ENCODE peak calls at places on chromosomes 2 and 18, in nine cellular contexts. One of them, this sample, is unnamed. For H3K36me3, the result is how much of the 10 kb centered on the place peaks cover.

GRCh38 chr2:64837116-64837704 is 152.0 kb upstream of the SLC1A4 start:
- DNase-seq in adrenal gland: peak
- DNase-seq in tibial nerve: no peak
- DNase-seq in suprapubic skin: no peak
- DNase-seq in HepG2: no peak
- DNase-seq in heart left ventricle: no peak
- DNase-seq in HCT116: peak
- DNase-seq in ovary: peak
- DNase-seq in sigmoid colon: no peak
- DNase-seq in this sample: no peak

GRCh38 chr2:64114063-64114911 is 29.9 kb downstream of the PELI1 start:
- DNase-seq in adrenal gland: no peak
- DNase-seq in tibial nerve: no peak
- DNase-seq in suprapubic skin: no peak
- DNase-seq in HepG2: no peak
- DNase-seq in heart left ventricle: no peak
- DNase-seq in HCT116: no peak
- DNase-seq in ovary: no peak
- DNase-seq in sigmoid colon: no peak
- DNase-seq in this sample: no peak

GRCh38 chr18:58125183-58125582 is 81.2 kb downstream of the NEDD4L start:
- DNase-seq in adrenal gland: no peak
- DNase-seq in tibial nerve: no peak
- DNase-seq in suprapubic skin: no peak
- DNase-seq in HepG2: no peak
- DNase-seq in heart left ventricle: no peak
- DNase-seq in HCT116: no peak
- DNase-seq in ovary: no peak
- DNase-seq in sigmoid colon: no peak
- DNase-seq in this sample: no peak

GRCh38 chr2:43718530-43719124 is 42.4 kb upstream of the C1GALT1C1L start:
- DNase-seq in adrenal gland: no peak
- DNase-seq in tibial nerve: no peak
- DNase-seq in suprapubic skin: no peak
- DNase-seq in HepG2: no peak
- DNase-seq in heart left ventricle: no peak
- DNase-seq in HCT116: no peak
- DNase-seq in ovary: no peak
- DNase-seq in sigmoid colon: no peak
- DNase-seq in this sample: no peak

GRCh38 chr2:3451926-3452671 is 67.2 kb downstream of the ADI1 start:
- DNase-seq in adrenal gland: no peak
- DNase-seq in tibial nerve: no peak
- DNase-seq in suprapubic skin: peak
- DNase-seq in HepG2: no peak
- DNase-seq in heart left ventricle: no peak
- DNase-seq in HCT116: no peak
- DNase-seq in ovary: no peak
- DNase-seq in sigmoid colon: no peak
- DNase-seq in this sample: no peak

GRCh38 chr18:22667616-22668422 is 250.1 kb upstream of the CTAGE1 start:
- DNase-seq in adrenal gland: no peak
- DNase-seq in tibial nerve: no peak
- DNase-seq in suprapubic skin: no peak
- DNase-seq in HepG2: no peak
- DNase-seq in heart left ventricle: no peak
- DNase-seq in HCT116: peak
- DNase-seq in ovary: no peak
- DNase-seq in sigmoid colon: no peak
- DNase-seq in this sample: no peak

GRCh38 chr2:41836944-41837343 is 210.9 kb upstream of the PKDCC start:
- DNase-seq in adrenal gland: no peak
- DNase-seq in tibial nerve: no peak
- DNase-seq in suprapubic skin: no peak
- DNase-seq in HepG2: no peak
- DNase-seq in heart left ventricle: peak
- DNase-seq in HCT116: peak
- DNase-seq in ovary: no peak
- DNase-seq in sigmoid colon: no peak
- DNase-seq in this sample: no peak

GRCh38 chr2:32835148-32835547 is 111.6 kb upstream of the LTBP1 start:
- DNase-seq in adrenal gland: no peak
- DNase-seq in tibial nerve: no peak
- DNase-seq in suprapubic skin: no peak
- DNase-seq in HepG2: no peak
- DNase-seq in heart left ventricle: no peak
- DNase-seq in HCT116: no peak
- DNase-seq in ovary: no peak
- DNase-seq in sigmoid colon: no peak
- DNase-seq in this sample: no peak

GRCh38 chr2:177625744-177626655 is 233.4 kb downstream of the AGPS start:
- DNase-seq in adrenal gland: no peak
- DNase-seq in tibial nerve: no peak
- DNase-seq in suprapubic skin: no peak
- DNase-seq in HepG2: no peak
- DNase-seq in heart left ventricle: no peak
- DNase-seq in HCT116: no peak
- DNase-seq in ovary: no peak
- DNase-seq in sigmoid colon: no peak
- DNase-seq in this sample: no peak

GRCh38 chr2:12109363-12110017 is 363.1 kb downstream of the LPIN1 start:
- DNase-seq in adrenal gland: no peak
- DNase-seq in tibial nerve: no peak
- DNase-seq in suprapubic skin: no peak
- DNase-seq in HepG2: peak
- DNase-seq in heart left ventricle: no peak
- DNase-seq in HCT116: no peak
- DNase-seq in ovary: no peak
- DNase-seq in sigmoid colon: no peak
- DNase-seq in this sample: no peak

GRCh38 chr2:68238955-68239822 is 13.1 kb downstream of the PPP3R1 start:
- DNase-seq in adrenal gland: no peak
- DNase-seq in tibial nerve: no peak
- DNase-seq in suprapubic skin: no peak
- DNase-seq in HepG2: no peak
- DNase-seq in heart left ventricle: no peak
- DNase-seq in HCT116: no peak
- DNase-seq in ovary: no peak
- DNase-seq in sigmoid colon: no peak
- DNase-seq in this sample: no peak

GRCh38 chr2:108949316-108950299 is 39.4 kb downstream of the EDAR start:
- DNase-seq in adrenal gland: no peak
- DNase-seq in tibial nerve: no peak
- DNase-seq in suprapubic skin: no peak
- DNase-seq in HepG2: no peak
- DNase-seq in heart left ventricle: no peak
- DNase-seq in HCT116: no peak
- DNase-seq in ovary: no peak
- DNase-seq in sigmoid colon: no peak
- DNase-seq in this sample: no peak

GRCh38 chr2:225207026-225207425 is 164.8 kb upstream of the DOCK10 start:
- DNase-seq in adrenal gland: no peak
- DNase-seq in tibial nerve: no peak
- DNase-seq in suprapubic skin: no peak
- DNase-seq in HepG2: no peak
- DNase-seq in heart left ventricle: no peak
- DNase-seq in HCT116: no peak
- DNase-seq in ovary: no peak
- DNase-seq in sigmoid colon: no peak
- DNase-seq in this sample: no peak

GRCh38 chr18:54675076-54675475 is 84.0 kb downstream of the DYNAP start:
- DNase-seq in adrenal gland: no peak
- DNase-seq in tibial nerve: no peak
- DNase-seq in suprapubic skin: no peak
- DNase-seq in HepG2: no peak
- DNase-seq in heart left ventricle: no peak
- DNase-seq in HCT116: no peak
- DNase-seq in ovary: no peak
- DNase-seq in sigmoid colon: no peak
- DNase-seq in this sample: no peak

GRCh38 chr18:35580748-35581534 is 599 bp upstream of the GALNT1 start:
- DNase-seq in adrenal gland: peak
- DNase-seq in tibial nerve: peak
- DNase-seq in suprapubic skin: peak
- DNase-seq in HepG2: peak
- DNase-seq in heart left ventricle: peak
- DNase-seq in HCT116: no peak
- DNase-seq in ovary: peak
- DNase-seq in sigmoid colon: peak
- DNase-seq in this sample: peak

GRCh38 chr2:152647417-152648010 is 69.7 kb downstream of the PRPF40A start:
- DNase-seq in adrenal gland: peak
- DNase-seq in tibial nerve: peak
- DNase-seq in suprapubic skin: no peak
- DNase-seq in HepG2: no peak
- DNase-seq in heart left ventricle: peak
- DNase-seq in HCT116: no peak
- DNase-seq in ovary: peak
- DNase-seq in sigmoid colon: peak
- DNase-seq in this sample: no peak

GRCh38 chr2:152649997-152650396 is 67.3 kb downstream of the PRPF40A start:
- DNase-seq in adrenal gland: no peak
- DNase-seq in tibial nerve: no peak
- DNase-seq in suprapubic skin: no peak
- DNase-seq in HepG2: no peak
- DNase-seq in heart left ventricle: no peak
- DNase-seq in HCT116: no peak
- DNase-seq in ovary: no peak
- DNase-seq in sigmoid colon: no peak
- DNase-seq in this sample: no peak

GRCh38 chr2:152651834-152652233 is 65.4 kb downstream of the PRPF40A start:
- DNase-seq in adrenal gland: no peak
- DNase-seq in tibial nerve: no peak
- DNase-seq in suprapubic skin: no peak
- DNase-seq in HepG2: no peak
- DNase-seq in heart left ventricle: no peak
- DNase-seq in HCT116: no peak
- DNase-seq in ovary: no peak
- DNase-seq in sigmoid colon: no peak
- DNase-seq in this sample: no peak

GRCh38 chr2:152648336-152648735 is 68.9 kb downstream of the PRPF40A start:
- DNase-seq in adrenal gland: no peak
- DNase-seq in tibial nerve: no peak
- DNase-seq in suprapubic skin: no peak
- DNase-seq in HepG2: peak
- DNase-seq in heart left ventricle: no peak
- DNase-seq in HCT116: no peak
- DNase-seq in ovary: no peak
- DNase-seq in sigmoid colon: no peak
- DNase-seq in this sample: no peak

GRCh38 chr2:152650768-152651371 is 66.4 kb downstream of the PRPF40A start:
- DNase-seq in adrenal gland: no peak
- DNase-seq in tibial nerve: no peak
- DNase-seq in suprapubic skin: no peak
- DNase-seq in HepG2: no peak
- DNase-seq in heart left ventricle: no peak
- DNase-seq in HCT116: no peak
- DNase-seq in ovary: no peak
- DNase-seq in sigmoid colon: no peak
- DNase-seq in this sample: no peak
- TF ChIP-seq POLR2A in adrenal gland: no peak
- TF ChIP-seq POLR2A in tibial nerve: no peak
- TF ChIP-seq POLR2A in suprapubic skin: no peak
- TF ChIP-seq POLR2A in HepG2: no peak
- TF ChIP-seq POLR2A in heart left ventricle: no peak
- TF ChIP-seq POLR2A in HCT116: no peak
- TF ChIP-seq POLR2A in ovary: no peak
- TF ChIP-seq POLR2A in sigmoid colon: no peak
- TF ChIP-seq POLR2A in this sample: no peak

GRCh38 chr2:219553463-219553862 is 9.6 kb downstream of the TMEM198 start:
- DNase-seq in adrenal gland: no peak
- DNase-seq in tibial nerve: no peak
- DNase-seq in suprapubic skin: no peak
- DNase-seq in HepG2: no peak
- DNase-seq in heart left ventricle: no peak
- DNase-seq in HCT116: no peak
- DNase-seq in ovary: peak
- DNase-seq in sigmoid colon: no peak
- DNase-seq in this sample: no peak

GRCh38 chr2:219554369-219554768 is 10.5 kb downstream of the TMEM198 start:
- DNase-seq in adrenal gland: no peak
- DNase-seq in tibial nerve: no peak
- DNase-seq in suprapubic skin: no peak
- DNase-seq in HepG2: no peak
- DNase-seq in heart left ventricle: peak
- DNase-seq in HCT116: no peak
- DNase-seq in ovary: no peak
- DNase-seq in sigmoid colon: no peak
- DNase-seq in this sample: no peak

GRCh38 chr2:219551863-219552381 is 8.1 kb downstream of the TMEM198 start:
- DNase-seq in adrenal gland: no peak
- DNase-seq in tibial nerve: no peak
- DNase-seq in suprapubic skin: no peak
- DNase-seq in HepG2: no peak
- DNase-seq in heart left ventricle: no peak
- DNase-seq in HCT116: no peak
- DNase-seq in ovary: no peak
- DNase-seq in sigmoid colon: no peak
- DNase-seq in this sample: no peak

GRCh38 chr2:219552382-219553167 is 8.7 kb downstream of the TMEM198 start:
- DNase-seq in adrenal gland: peak
- DNase-seq in tibial nerve: peak
- DNase-seq in suprapubic skin: peak
- DNase-seq in HepG2: peak
- DNase-seq in heart left ventricle: peak
- DNase-seq in HCT116: peak
- DNase-seq in ovary: peak
- DNase-seq in sigmoid colon: peak
- DNase-seq in this sample: peak

GRCh38 chr2:219553168-219553417 is 9.3 kb downstream of the TMEM198 start:
- DNase-seq in adrenal gland: no peak
- DNase-seq in tibial nerve: no peak
- DNase-seq in suprapubic skin: no peak
- DNase-seq in HepG2: no peak
- DNase-seq in heart left ventricle: no peak
- DNase-seq in HCT116: no peak
- DNase-seq in ovary: no peak
- DNase-seq in sigmoid colon: no peak
- DNase-seq in this sample: no peak
- H3K4me3 ChIP-seq in adrenal gland: peak
- H3K4me3 ChIP-seq in tibial nerve: peak
- H3K4me3 ChIP-seq in suprapubic skin: peak
- H3K4me3 ChIP-seq in HepG2: peak
- H3K4me3 ChIP-seq in heart left ventricle: peak
- H3K4me3 ChIP-seq in HCT116: no peak
- H3K4me3 ChIP-seq in ovary: peak
- H3K4me3 ChIP-seq in sigmoid colon: peak
- H3K4me3 ChIP-seq in this sample: peak

GRCh38 chr2:133673570-133673969 is 105.3 kb upstream of the NCKAP5 start:
- DNase-seq in adrenal gland: no peak
- DNase-seq in tibial nerve: no peak
- DNase-seq in suprapubic skin: no peak
- DNase-seq in HepG2: no peak
- DNase-seq in heart left ventricle: no peak
- DNase-seq in HCT116: no peak
- DNase-seq in ovary: no peak
- DNase-seq in sigmoid colon: no peak
- DNase-seq in this sample: no peak
- H3K36me3 ChIP-seq in adrenal gland: under half
- H3K36me3 ChIP-seq in tibial nerve: under half
- H3K36me3 ChIP-seq in suprapubic skin: under half
- H3K36me3 ChIP-seq in HepG2: under half
- H3K36me3 ChIP-seq in heart left ventricle: under half
- H3K36me3 ChIP-seq in HCT116: under half
- H3K36me3 ChIP-seq in ovary: under half
- H3K36me3 ChIP-seq in sigmoid colon: under half
- H3K36me3 ChIP-seq in this sample: under half

GRCh38 chr2:27042159-27042661 is 9.3 kb upstream of the AGBL5 start:
- DNase-seq in adrenal gland: no peak
- DNase-seq in tibial nerve: no peak
- DNase-seq in suprapubic skin: no peak
- DNase-seq in HepG2: no peak
- DNase-seq in heart left ventricle: no peak
- DNase-seq in HCT116: no peak
- DNase-seq in ovary: no peak
- DNase-seq in sigmoid colon: no peak
- DNase-seq in this sample: no peak
- TF ChIP-seq POLR2A in adrenal gland: no peak
- TF ChIP-seq POLR2A in tibial nerve: no peak
- TF ChIP-seq POLR2A in suprapubic skin: no peak
- TF ChIP-seq POLR2A in HepG2: no peak
- TF ChIP-seq POLR2A in heart left ventricle: no peak
- TF ChIP-seq POLR2A in HCT116: no peak
- TF ChIP-seq POLR2A in ovary: no peak
- TF ChIP-seq POLR2A in sigmoid colon: no peak
- TF ChIP-seq POLR2A in this sample: no peak